ENCODE peak calls at places on chromosome 1, in ten cellular contexts. One of them, this sample, is unnamed.

GRCh38 chr1:240312872-240313271 is 221.2 kb downstream of the FMN2 start:
- DNase-seq in upper lobe of right lung: no peak
- DNase-seq in brain microvascular endothelial cell: peak
- DNase-seq in pancreas: no peak
- DNase-seq in GM12865: no peak
- DNase-seq in BJ: peak
- DNase-seq in breast epithelium: no peak
- DNase-seq in uterus: no peak
- DNase-seq in transverse colon: no peak
- DNase-seq in PC-3: peak
- DNase-seq in this sample: peak

GRCh38 chr1:40870135-40870728 is 8.1 kb upstream of the CITED4 start:
- DNase-seq in upper lobe of right lung: no peak
- DNase-seq in brain microvascular endothelial cell: no peak
- DNase-seq in pancreas: no peak
- DNase-seq in GM12865: no peak
- DNase-seq in BJ: no peak
- DNase-seq in breast epithelium: no peak
- DNase-seq in uterus: no peak
- DNase-seq in transverse colon: no peak
- DNase-seq in PC-3: peak
- DNase-seq in this sample: no peak

GRCh38 chr1:41662061-41662655 is 177.7 kb upstream of the EDN2 start:
- DNase-seq in upper lobe of right lung: peak
- DNase-seq in brain microvascular endothelial cell: peak
- DNase-seq in pancreas: peak
- DNase-seq in GM12865: peak
- DNase-seq in BJ: no peak
- DNase-seq in breast epithelium: no peak
- DNase-seq in uterus: peak
- DNase-seq in transverse colon: peak
- DNase-seq in PC-3: peak
- DNase-seq in this sample: peak

GRCh38 chr1:70392626-70393025 is 18.4 kb upstream of the CTH start:
- DNase-seq in upper lobe of right lung: no peak
- DNase-seq in brain microvascular endothelial cell: no peak
- DNase-seq in pancreas: no peak
- DNase-seq in GM12865: no peak
- DNase-seq in BJ: no peak
- DNase-seq in breast epithelium: no peak
- DNase-seq in uterus: no peak
- DNase-seq in transverse colon: no peak
- DNase-seq in PC-3: peak
- DNase-seq in this sample: no peak

GRCh38 chr1:154925335-154926170 is 11.0 kb downstream of the PMVK start:
- DNase-seq in upper lobe of right lung: no peak
- DNase-seq in brain microvascular endothelial cell: no peak
- DNase-seq in pancreas: no peak
- DNase-seq in GM12865: no peak
- DNase-seq in BJ: no peak
- DNase-seq in breast epithelium: no peak
- DNase-seq in uterus: no peak
- DNase-seq in transverse colon: no peak
- DNase-seq in PC-3: no peak
- DNase-seq in this sample: no peak

GRCh38 chr1:148264374-148265276 is 112.5 kb upstream of the NBPF11 start:
- DNase-seq in upper lobe of right lung: no peak
- DNase-seq in brain microvascular endothelial cell: peak
- DNase-seq in pancreas: no peak
- DNase-seq in GM12865: peak
- DNase-seq in BJ: no peak
- DNase-seq in breast epithelium: no peak
- DNase-seq in uterus: peak
- DNase-seq in transverse colon: no peak
- DNase-seq in PC-3: no peak
- DNase-seq in this sample: no peak

GRCh38 chr1:19460535-19461351 is 24.6 kb downstream of the CAPZB start:
- DNase-seq in upper lobe of right lung: no peak
- DNase-seq in brain microvascular endothelial cell: no peak
- DNase-seq in pancreas: no peak
- DNase-seq in GM12865: no peak
- DNase-seq in BJ: no peak
- DNase-seq in breast epithelium: no peak
- DNase-seq in uterus: no peak
- DNase-seq in transverse colon: no peak
- DNase-seq in PC-3: no peak
- DNase-seq in this sample: no peak

GRCh38 chr1:58745086-58745485 is 38.8 kb downstream of the JUN start:
- DNase-seq in upper lobe of right lung: no peak
- DNase-seq in brain microvascular endothelial cell: no peak
- DNase-seq in pancreas: no peak
- DNase-seq in GM12865: no peak
- DNase-seq in BJ: no peak
- DNase-seq in breast epithelium: no peak
- DNase-seq in uterus: no peak
- DNase-seq in transverse colon: no peak
- DNase-seq in PC-3: no peak
- DNase-seq in this sample: no peak

GRCh38 chr1:150164224-150164623 is 14.5 kb downstream of the PLEKHO1 start:
- DNase-seq in upper lobe of right lung: no peak
- DNase-seq in brain microvascular endothelial cell: no peak
- DNase-seq in pancreas: no peak
- DNase-seq in GM12865: no peak
- DNase-seq in BJ: no peak
- DNase-seq in breast epithelium: no peak
- DNase-seq in uterus: no peak
- DNase-seq in transverse colon: no peak
- DNase-seq in PC-3: no peak
- DNase-seq in this sample: no peak

GRCh38 chr1:150165622-150166612 is 16.2 kb downstream of the PLEKHO1 start:
- DNase-seq in upper lobe of right lung: no peak
- DNase-seq in brain microvascular endothelial cell: peak
- DNase-seq in pancreas: no peak
- DNase-seq in GM12865: peak
- DNase-seq in BJ: no peak
- DNase-seq in breast epithelium: no peak
- DNase-seq in uterus: peak
- DNase-seq in transverse colon: peak
- DNase-seq in PC-3: peak
- DNase-seq in this sample: no peak

GRCh38 chr1:150162582-150162861 is 12.8 kb downstream of the PLEKHO1 start:
- DNase-seq in upper lobe of right lung: no peak
- DNase-seq in brain microvascular endothelial cell: no peak
- DNase-seq in pancreas: no peak
- DNase-seq in GM12865: no peak
- DNase-seq in BJ: no peak
- DNase-seq in breast epithelium: no peak
- DNase-seq in uterus: no peak
- DNase-seq in transverse colon: no peak
- DNase-seq in PC-3: no peak
- DNase-seq in this sample: no peak

GRCh38 chr1:150162862-150163706 is 13.4 kb downstream of the PLEKHO1 start:
- DNase-seq in upper lobe of right lung: peak
- DNase-seq in brain microvascular endothelial cell: peak
- DNase-seq in pancreas: peak
- DNase-seq in GM12865: peak
- DNase-seq in BJ: peak
- DNase-seq in breast epithelium: peak
- DNase-seq in uterus: peak
- DNase-seq in transverse colon: peak
- DNase-seq in PC-3: peak
- DNase-seq in this sample: peak

DNA sequence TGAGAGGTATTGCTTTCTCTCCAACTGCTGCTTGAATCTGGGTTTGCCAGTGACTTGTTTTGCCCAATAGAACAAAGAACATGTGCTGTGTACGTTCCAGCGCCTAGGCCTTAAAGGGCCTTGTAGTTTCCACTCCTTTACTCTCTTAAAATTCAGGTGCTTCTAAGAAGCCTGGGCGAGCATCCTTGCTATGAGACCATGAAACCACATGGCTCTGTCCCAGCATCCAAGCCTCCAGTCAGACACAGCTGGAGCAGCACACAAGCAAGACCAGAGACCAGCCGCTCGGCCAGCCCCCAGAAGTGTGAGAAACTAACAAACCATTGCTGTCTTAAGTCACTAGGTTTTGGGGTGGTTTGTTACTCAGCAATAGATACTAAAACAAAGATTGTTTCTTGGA is 15.1 kb downstream of the PLEKHO1 start:
- DNase-seq in upper lobe of right lung: no peak
- DNase-seq in brain microvascular endothelial cell: no peak
- DNase-seq in pancreas: no peak
- DNase-seq in GM12865: peak
- DNase-seq in BJ: no peak
- DNase-seq in breast epithelium: no peak
- DNase-seq in uterus: no peak
- DNase-seq in transverse colon: no peak
- DNase-seq in PC-3: no peak
- DNase-seq in this sample: no peak
- H3K4me3 ChIP-seq in upper lobe of right lung: no peak
- H3K4me3 ChIP-seq in brain microvascular endothelial cell: no peak
- H3K4me3 ChIP-seq in pancreas: no peak
- H3K4me3 ChIP-seq in GM12865: peak
- H3K4me3 ChIP-seq in BJ: no peak
- H3K4me3 ChIP-seq in breast epithelium: no peak
- H3K4me3 ChIP-seq in uterus: no peak
- H3K4me3 ChIP-seq in transverse colon: no peak
- H3K4me3 ChIP-seq in PC-3: no peak
- H3K4me3 ChIP-seq in this sample: no peak

GRCh38 chr1:64162151-64162550 is 41.3 kb upstream of the UBE2U start:
- DNase-seq in upper lobe of right lung: no peak
- DNase-seq in brain microvascular endothelial cell: no peak
- DNase-seq in pancreas: no peak
- DNase-seq in GM12865: no peak
- DNase-seq in BJ: no peak
- DNase-seq in breast epithelium: no peak
- DNase-seq in uterus: no peak
- DNase-seq in transverse colon: no peak
- DNase-seq in PC-3: no peak
- DNase-seq in this sample: no peak

GRCh38 chr1:64162804-64163203 is 40.6 kb upstream of the UBE2U start:
- DNase-seq in upper lobe of right lung: no peak
- DNase-seq in brain microvascular endothelial cell: no peak
- DNase-seq in pancreas: no peak
- DNase-seq in GM12865: no peak
- DNase-seq in BJ: no peak
- DNase-seq in breast epithelium: no peak
- DNase-seq in uterus: no peak
- DNase-seq in transverse colon: no peak
- DNase-seq in PC-3: no peak
- DNase-seq in this sample: no peak

GRCh38 chr1:64161347-64162080 is 41.9 kb upstream of the UBE2U start:
- DNase-seq in upper lobe of right lung: no peak
- DNase-seq in brain microvascular endothelial cell: peak
- DNase-seq in pancreas: no peak
- DNase-seq in GM12865: no peak
- DNase-seq in BJ: no peak
- DNase-seq in breast epithelium: no peak
- DNase-seq in uterus: no peak
- DNase-seq in transverse colon: no peak
- DNase-seq in PC-3: no peak
- DNase-seq in this sample: no peak

GRCh38 chr1:64167176-64167575 is 36.2 kb upstream of the UBE2U start:
- DNase-seq in upper lobe of right lung: no peak
- DNase-seq in brain microvascular endothelial cell: no peak
- DNase-seq in pancreas: no peak
- DNase-seq in GM12865: no peak
- DNase-seq in BJ: no peak
- DNase-seq in breast epithelium: no peak
- DNase-seq in uterus: no peak
- DNase-seq in transverse colon: no peak
- DNase-seq in PC-3: no peak
- DNase-seq in this sample: no peak

GRCh38 chr1:64163972-64164371 is 39.5 kb upstream of the UBE2U start:
- DNase-seq in upper lobe of right lung: no peak
- DNase-seq in brain microvascular endothelial cell: no peak
- DNase-seq in pancreas: no peak
- DNase-seq in GM12865: no peak
- DNase-seq in BJ: no peak
- DNase-seq in breast epithelium: no peak
- DNase-seq in uterus: no peak
- DNase-seq in transverse colon: no peak
- DNase-seq in PC-3: peak
- DNase-seq in this sample: no peak
- TF ChIP-seq CTCF in upper lobe of right lung: peak
- TF ChIP-seq CTCF in brain microvascular endothelial cell: peak
- TF ChIP-seq CTCF in pancreas: no peak
- TF ChIP-seq CTCF in GM12865: no peak
- TF ChIP-seq CTCF in BJ: peak
- TF ChIP-seq CTCF in breast epithelium: no peak
- TF ChIP-seq CTCF in uterus: peak
- TF ChIP-seq CTCF in transverse colon: no peak
- TF ChIP-seq CTCF in PC-3: peak
- TF ChIP-seq CTCF in this sample: peak

GRCh38 chr1:12472798-12473551 is 145.0 kb downstream of the DHRS3 start:
- DNase-seq in upper lobe of right lung: no peak
- DNase-seq in brain microvascular endothelial cell: peak
- DNase-seq in pancreas: no peak
- DNase-seq in GM12865: peak
- DNase-seq in BJ: no peak
- DNase-seq in breast epithelium: no peak
- DNase-seq in uterus: no peak
- DNase-seq in transverse colon: peak
- DNase-seq in PC-3: no peak
- DNase-seq in this sample: no peak

GRCh38 chr1:12473596-12474329 is 144.2 kb downstream of the DHRS3 start:
- DNase-seq in upper lobe of right lung: no peak
- DNase-seq in brain microvascular endothelial cell: no peak
- DNase-seq in pancreas: no peak
- DNase-seq in GM12865: no peak
- DNase-seq in BJ: no peak
- DNase-seq in breast epithelium: no peak
- DNase-seq in uterus: no peak
- DNase-seq in transverse colon: no peak
- DNase-seq in PC-3: no peak
- DNase-seq in this sample: no peak

GRCh38 chr1:12469990-12470389 is 148.0 kb downstream of the DHRS3 start:
- DNase-seq in upper lobe of right lung: no peak
- DNase-seq in brain microvascular endothelial cell: no peak
- DNase-seq in pancreas: no peak
- DNase-seq in GM12865: no peak
- DNase-seq in BJ: no peak
- DNase-seq in breast epithelium: no peak
- DNase-seq in uterus: no peak
- DNase-seq in transverse colon: no peak
- DNase-seq in PC-3: no peak
- DNase-seq in this sample: no peak

GRCh38 chr1:12469493-12469892 is 148.5 kb downstream of the DHRS3 start:
- DNase-seq in upper lobe of right lung: no peak
- DNase-seq in brain microvascular endothelial cell: no peak
- DNase-seq in pancreas: no peak
- DNase-seq in GM12865: no peak
- DNase-seq in BJ: no peak
- DNase-seq in breast epithelium: no peak
- DNase-seq in uterus: no peak
- DNase-seq in transverse colon: no peak
- DNase-seq in PC-3: no peak
- DNase-seq in this sample: no peak

GRCh38 chr1:12472410-12472797 is 145.6 kb downstream of the DHRS3 start:
- DNase-seq in upper lobe of right lung: no peak
- DNase-seq in brain microvascular endothelial cell: no peak
- DNase-seq in pancreas: no peak
- DNase-seq in GM12865: no peak
- DNase-seq in BJ: no peak
- DNase-seq in breast epithelium: no peak
- DNase-seq in uterus: no peak
- DNase-seq in transverse colon: no peak
- DNase-seq in PC-3: no peak
- DNase-seq in this sample: no peak
- H3K4me3 ChIP-seq in upper lobe of right lung: no peak
- H3K4me3 ChIP-seq in brain microvascular endothelial cell: no peak
- H3K4me3 ChIP-seq in pancreas: no peak
- H3K4me3 ChIP-seq in GM12865: no peak
- H3K4me3 ChIP-seq in BJ: no peak
- H3K4me3 ChIP-seq in breast epithelium: no peak
- H3K4me3 ChIP-seq in uterus: no peak
- H3K4me3 ChIP-seq in transverse colon: no peak
- H3K4me3 ChIP-seq in PC-3: no peak
- H3K4me3 ChIP-seq in this sample: no peak

DNA sequence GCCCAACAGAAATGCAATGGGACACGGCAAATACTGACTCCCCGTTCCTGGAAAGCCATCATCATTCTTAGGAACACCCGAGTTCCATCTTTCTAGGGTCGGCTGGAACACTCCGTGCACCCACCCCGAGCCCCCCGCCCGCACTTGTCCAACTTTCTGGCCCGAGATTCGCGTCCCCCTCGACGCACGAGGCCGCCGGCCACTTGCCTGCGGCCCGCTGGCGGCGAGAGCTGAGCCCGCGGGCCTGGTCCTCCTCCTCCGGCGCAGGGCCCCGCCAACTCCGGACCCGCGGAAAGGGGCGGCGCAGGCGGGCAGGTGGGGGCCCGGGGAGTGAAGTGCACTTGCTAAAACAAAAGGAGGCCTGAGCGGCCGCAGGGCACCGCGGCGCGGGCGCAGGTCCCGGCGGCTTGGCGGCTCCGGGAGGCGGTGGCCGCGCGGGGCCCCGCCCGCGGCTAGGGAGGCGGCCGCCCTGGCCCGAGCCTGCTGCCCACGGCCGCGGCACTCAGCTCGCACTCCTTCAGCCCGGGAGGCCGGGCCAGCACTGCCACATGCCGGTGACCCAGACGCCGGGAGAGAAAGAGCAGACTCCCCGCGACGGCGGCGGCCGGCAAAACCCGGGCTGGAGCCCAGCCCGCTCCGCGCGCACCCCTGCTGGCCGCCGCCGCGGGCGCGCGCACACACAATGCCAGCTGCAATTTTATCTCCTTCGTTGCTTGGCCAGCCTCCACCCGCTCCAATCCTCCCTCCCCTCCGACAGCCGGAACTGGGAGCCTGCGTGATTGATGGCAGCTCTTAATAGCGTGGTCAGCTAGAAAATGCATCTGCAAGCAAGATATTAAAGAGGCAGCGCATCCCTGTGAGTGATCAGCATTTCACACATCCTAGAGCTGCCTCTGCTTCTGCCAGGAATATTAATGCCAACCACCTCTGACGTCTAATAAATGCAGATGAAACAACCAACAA is 114.3 kb downstream of the RERE start:
- DNase-seq in upper lobe of right lung: peak
- DNase-seq in brain microvascular endothelial cell: peak
- DNase-seq in pancreas: peak
- DNase-seq in GM12865: peak
- DNase-seq in BJ: peak
- DNase-seq in breast epithelium: peak
- DNase-seq in uterus: peak
- DNase-seq in transverse colon: peak
- DNase-seq in PC-3: peak
- DNase-seq in this sample: peak
- TF ChIP-seq CTCF in upper lobe of right lung: peak
- TF ChIP-seq CTCF in brain microvascular endothelial cell: peak
- TF ChIP-seq CTCF in pancreas: no peak
- TF ChIP-seq CTCF in GM12865: peak
- TF ChIP-seq CTCF in BJ: peak
- TF ChIP-seq CTCF in breast epithelium: no peak
- TF ChIP-seq CTCF in uterus: no peak
- TF ChIP-seq CTCF in transverse colon: peak
- TF ChIP-seq CTCF in PC-3: no peak
- TF ChIP-seq CTCF in this sample: peak